ENCODE peak calls at places on chromosomes 5 and 9, in four cellular contexts. J is GM06990, X is astrocyte, B is AG04450. L is an unnamed sample. For H3K27me3, the result is how much of the 10 kb centered on the place peaks cover.

GRCh38 chr5:91305640-91306039 is 77.5 kb downstream of the ARRDC3 start:
- DNase-seq in J (no peak), X (no peak), B (no peak), L (no peak)

GRCh38 chr5:149792540-149792939 is 62.4 kb downstream of the PPARGC1B start:
- DNase-seq in J (no peak), X (no peak), B (no peak), L (no peak)

GRCh38 chr5:166370928-166371690 is 1920.3 kb upstream of the WWC1 start:
- DNase-seq in J (no peak), X (no peak), B (no peak), L (no peak)

GRCh38 chr9:111438576-111439235 is 45.5 kb downstream of the ECPAS start:
- DNase-seq in J (no peak), X (peak), B (no peak), L (no peak)

GRCh38 chr9:135659252-135659651 is 3.9 kb upstream of the LCN9 start:
- DNase-seq in J (no peak), X (no peak), B (no peak), L (no peak)

GRCh38 chr5:124301850-124302249 is 444.6 kb downstream of the ZNF608 start:
- DNase-seq in J (no peak), X (peak), B (peak), L (no peak)

GRCh38 chr5:91151947-91152346 is 231.2 kb downstream of the ARRDC3 start:
- DNase-seq in J (no peak), X (peak), B (peak), L (peak)

GRCh38 chr5:80894083-80894482 is 66.1 kb upstream of the RASGRF2 start:
- DNase-seq in J (no peak), X (no peak), B (no peak), L (no peak)

GRCh38 chr5:147547730-147548129 is 37.9 kb upstream of the DPYSL3 start:
- DNase-seq in J (no peak), X (peak), B (no peak), L (no peak)

DNA sequence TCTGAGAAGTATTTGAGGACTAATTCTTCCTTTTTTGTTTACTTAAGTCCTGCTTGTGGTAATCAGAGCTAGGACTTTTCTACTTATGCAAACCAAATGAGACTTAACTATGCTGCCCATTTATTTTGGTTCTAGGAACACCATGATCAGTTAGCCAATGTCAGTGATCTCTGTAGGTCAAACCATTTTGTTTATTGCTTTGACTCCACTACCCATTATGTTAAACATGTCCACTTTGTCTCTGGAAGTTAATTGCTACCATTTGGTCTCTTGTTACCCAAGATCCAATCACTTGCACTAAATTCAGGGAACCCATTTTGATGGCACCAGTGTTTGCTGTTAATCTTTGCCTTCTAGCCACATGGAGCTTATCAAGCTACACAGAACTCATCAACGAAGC is 161.9 kb downstream of the CCDC171 start:
- DNase-seq in J (no peak), X (no peak), B (no peak), L (no peak)
- H3K4me3 ChIP-seq in J (no peak), X (no peak), B (no peak), L (no peak)

GRCh38 chr9:130937146-130938076 is 1.6 kb downstream of the FIBCD1 start:
- DNase-seq in J (no peak), X (no peak), B (no peak), L (no peak)

GRCh38 chr9:130936285-130937117 is 2.5 kb downstream of the FIBCD1 start:
- DNase-seq in J (no peak), X (peak), B (no peak), L (peak)

GRCh38 chr9:130938652-130939404 is at the start of gene FIBCD1:
- DNase-seq in J (peak), X (peak), B (no peak), L (no peak)

GRCh38 chr9:130939405-130939941 is 426 bp upstream of the FIBCD1 start:
- DNase-seq in J (no peak), X (no peak), B (no peak), L (no peak)

DNA sequence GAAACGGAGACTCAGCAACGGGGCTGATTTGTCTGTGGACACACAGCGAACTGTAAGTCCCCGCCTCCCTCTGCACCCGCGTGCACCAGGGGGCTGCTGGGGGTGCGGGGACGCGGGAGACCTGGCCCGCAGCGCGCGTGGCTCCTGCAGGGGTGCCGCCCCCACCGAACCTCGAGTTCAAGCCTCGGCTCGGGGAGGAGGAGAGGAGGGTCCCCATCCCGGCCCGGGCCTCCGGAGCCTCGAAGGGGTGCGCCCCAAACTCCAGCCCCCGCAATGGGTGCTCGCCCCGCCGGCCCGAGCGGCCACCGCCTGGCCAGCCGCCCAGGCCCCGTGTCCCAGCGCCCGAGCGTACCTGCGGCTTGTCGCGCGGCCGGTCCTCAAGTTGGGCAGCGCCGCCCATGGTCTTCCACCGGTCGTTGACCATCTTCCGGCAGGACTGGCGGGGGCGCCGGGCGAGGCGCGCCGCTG is 829 bp downstream of the FIBCD1 start:
- DNase-seq in J (no peak), X (no peak), B (no peak), L (no peak)
- H3K27me3 ChIP-seq in J (under half), X (under half), B (under half), L (under half)

GRCh38 chr9:99787552-99787951 is 34.1 kb upstream of the NR4A3 start:
- DNase-seq in J (no peak), X (no peak), B (no peak), L (no peak)
- TF ChIP-seq CTCF in J (no peak), X (no peak), B (no peak), L (no peak)

GRCh38 chr9:73233359-73233758 is 81.7 kb downstream of the ANXA1 start:
- DNase-seq in J (no peak), X (no peak), B (no peak), L (no peak)

GRCh38 chr9:73230257-73230656 is 78.6 kb downstream of the ANXA1 start:
- DNase-seq in J (no peak), X (peak), B (no peak), L (no peak)

GRCh38 chr9:73237140-73237539 is 85.5 kb downstream of the ANXA1 start:
- DNase-seq in J (no peak), X (no peak), B (no peak), L (no peak)

GRCh38 chr9:73229543-73229942 is 77.9 kb downstream of the ANXA1 start:
- DNase-seq in J (no peak), X (no peak), B (no peak), L (no peak)

GRCh38 chr9:73231203-73231602 is 79.5 kb downstream of the ANXA1 start:
- DNase-seq in J (no peak), X (no peak), B (no peak), L (no peak)
- H3K4me3 ChIP-seq in J (no peak), X (no peak), B (no peak), L (no peak)

GRCh38 chr5:169770109-169770508 is 133.0 kb downstream of the DOCK2 start:
- DNase-seq in J (no peak), X (no peak), B (no peak), L (no peak)

GRCh38 chr5:169772688-169773087 is 135.6 kb downstream of the DOCK2 start:
- DNase-seq in J (no peak), X (no peak), B (no peak), L (no peak)

GRCh38 chr5:169767938-169768337 is 130.9 kb downstream of the DOCK2 start:
- DNase-seq in J (no peak), X (no peak), B (no peak), L (no peak)

GRCh38 chr5:169768416-169768815 is 131.3 kb downstream of the DOCK2 start:
- DNase-seq in J (no peak), X (no peak), B (no peak), L (no peak)

DNA sequence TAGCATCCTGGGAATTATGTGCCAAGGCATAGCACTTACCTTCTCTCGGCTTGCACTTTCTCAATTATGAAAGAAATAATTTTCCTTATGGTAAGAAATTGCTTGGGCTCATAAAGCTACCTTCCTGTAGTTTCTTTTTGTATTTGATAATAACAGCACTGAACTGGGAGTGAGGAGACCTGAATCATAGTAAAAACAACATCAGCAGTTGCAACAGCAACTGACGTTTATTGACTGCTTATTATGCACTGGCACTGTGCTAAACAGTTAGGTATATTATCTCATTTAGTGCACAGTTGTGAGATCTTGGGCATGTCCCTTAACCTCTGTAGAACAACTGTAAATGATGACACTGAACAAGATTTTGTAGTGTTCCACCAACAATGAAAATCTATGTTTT is 135.2 kb downstream of the DOCK2 start:
- DNase-seq in J (no peak), X (no peak), B (no peak), L (no peak)
- H3K27me3 ChIP-seq in J (under half), X (under half), B (under half), L (under half)

DNA sequence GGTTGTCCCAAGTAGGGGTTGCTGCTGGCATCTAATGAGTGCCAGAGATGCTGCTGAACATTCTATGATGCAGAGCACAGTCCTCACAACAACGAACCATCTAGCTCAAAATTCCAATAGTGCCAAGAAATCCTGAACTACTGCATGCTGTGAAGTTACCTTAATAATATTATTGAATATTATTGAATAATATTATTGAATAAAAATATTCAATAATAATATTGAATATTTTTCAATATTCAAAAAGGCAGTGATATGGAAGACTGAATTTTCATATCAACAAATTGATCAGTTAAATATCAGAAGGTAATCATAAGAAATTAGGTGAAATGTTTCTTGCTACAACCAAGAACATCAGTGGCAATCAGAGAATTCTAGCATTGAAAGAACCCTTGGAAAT is 2.8 kb downstream of the HTR4 start:
- DNase-seq in J (no peak), X (no peak), B (no peak), L (no peak)
- TF ChIP-seq CTCF in J (no peak), X (no peak), B (no peak), L (no peak)